ENCODE peak calls at places on chromosomes 11 and 22, in seven cellular contexts. J is ACHN; P is activated CD4-positive, CD25-positive, alpha-beta regulatory T cell; A is stimulated activated CD4-positive, alpha-beta T cell treated with anti-CD3 and anti-CD28 coated beads, Interleukin-2, amount 100 ng/mL, for 24 hours; D is GOT3; U is osteocyte; N is endothelial cell of umbilical vein. T is an unnamed sample.

GRCh38 chr11:64765841-64766682 is 6.3 kb upstream of the PYGM start:
- DNase-seq in J (no peak), A (no peak), D (no peak), P (no peak), U (no peak), N (no peak), T (no peak)

GRCh38 chr22:29044657-29045176 is 16.9 kb downstream of the C22orf31 start:
- DNase-seq in A (no peak), P (no peak), U (no peak), N (peak), J (peak), D (no peak), T (no peak)

GRCh38 chr22:48152154-48152775 is 1389.8 kb downstream of the TBC1D22A start:
- DNase-seq in A (no peak), U (no peak), P (no peak), D (no peak), J (no peak), N (no peak), T (peak)

GRCh38 chr11:71368966-71369365 is 79.2 kb downstream of the DHCR7 start:
- DNase-seq in P (no peak), A (no peak), U (no peak), N (no peak), D (no peak), J (no peak), T (no peak)

GRCh38 chr11:27469333-27469680 is 3.3 kb downstream of the LGR4 start:
- DNase-seq in D (no peak), A (no peak), J (no peak), P (no peak), N (no peak), U (no peak), T (no peak)

GRCh38 chr11:9046376-9046775 is 42.6 kb upstream of the NRIP3 start:
- DNase-seq in U (no peak), P (no peak), A (no peak), D (no peak), J (no peak), N (no peak), T (no peak)

GRCh38 chr11:134517621-134518293 is 105.7 kb upstream of the B3GAT1 start:
- DNase-seq in N (no peak), J (no peak), A (no peak), P (no peak), D (no peak), U (no peak), T (no peak)

GRCh38 chr11:81203876-81204275 is 1529.8 kb downstream of the FAM181B start:
- DNase-seq in A (no peak), N (no peak), P (no peak), D (no peak), U (no peak), J (no peak), T (no peak)

GRCh38 chr11:15865212-15865987 is 490.9 kb downstream of the SOX6 start:
- DNase-seq in U (no peak), J (no peak), A (no peak), N (no peak), P (no peak), D (no peak), T (no peak)

GRCh38 chr22:30864441-30865420 is 103.8 kb downstream of the MORC2 start:
- DNase-seq in A (no peak), J (no peak), N (no peak), P (no peak), U (peak), D (no peak), T (no peak)

GRCh38 chr11:45021001-45021400 is 70.3 kb upstream of the TP53I11 start:
- DNase-seq in D (no peak), P (no peak), J (no peak), U (no peak), A (no peak), N (peak), T (no peak)